ENCODE peak calls at places on chromosomes 6 and 20, in nine cellular contexts. One of them, this sample, is unnamed.

GRCh38 chr6:139407718-139408222 is 33.3 kb upstream of the CITED2 start:
- DNase-seq in HFF-Myc: peak
- DNase-seq in transverse colon: no peak
- DNase-seq in colonic mucosa: no peak
- DNase-seq in CD8-positive, alpha-beta memory T cell: no peak
- DNase-seq in small intestine: no peak
- DNase-seq in adipocyte: peak
- DNase-seq in breast epithelium: no peak
- DNase-seq in endodermal cell: no peak
- DNase-seq in this sample: no peak

GRCh38 chr6:159151266-159151855 is 17.8 kb upstream of the FNDC1 start:
- DNase-seq in endodermal cell: peak
- DNase-seq in transverse colon: peak
- DNase-seq in breast epithelium: no peak
- DNase-seq in HFF-Myc: no peak
- DNase-seq in CD8-positive, alpha-beta memory T cell: peak
- DNase-seq in small intestine: peak
- DNase-seq in adipocyte: peak
- DNase-seq in colonic mucosa: peak
- DNase-seq in this sample: no peak

GRCh38 chr6:108651781-108652227 is 91.1 kb downstream of the FOXO3 start:
- DNase-seq in adipocyte: peak
- DNase-seq in transverse colon: no peak
- DNase-seq in HFF-Myc: peak
- DNase-seq in CD8-positive, alpha-beta memory T cell: no peak
- DNase-seq in colonic mucosa: no peak
- DNase-seq in small intestine: no peak
- DNase-seq in breast epithelium: no peak
- DNase-seq in endodermal cell: no peak
- DNase-seq in this sample: no peak

GRCh38 chr6:104473021-104473429 is 386.7 kb downstream of the HACE1 start:
- DNase-seq in adipocyte: no peak
- DNase-seq in HFF-Myc: no peak
- DNase-seq in colonic mucosa: no peak
- DNase-seq in endodermal cell: peak
- DNase-seq in CD8-positive, alpha-beta memory T cell: no peak
- DNase-seq in breast epithelium: no peak
- DNase-seq in transverse colon: no peak
- DNase-seq in small intestine: no peak
- DNase-seq in this sample: no peak

GRCh38 chr20:24160563-24161355 is 172.2 kb upstream of the GGTLC1 start:
- DNase-seq in small intestine: peak
- DNase-seq in endodermal cell: peak
- DNase-seq in HFF-Myc: no peak
- DNase-seq in CD8-positive, alpha-beta memory T cell: no peak
- DNase-seq in breast epithelium: no peak
- DNase-seq in transverse colon: peak
- DNase-seq in adipocyte: peak
- DNase-seq in colonic mucosa: peak
- DNase-seq in this sample: no peak

GRCh38 chr6:127342946-127343752 is at the start of gene ECHDC1:
- DNase-seq in transverse colon: peak
- DNase-seq in adipocyte: peak
- DNase-seq in endodermal cell: peak
- DNase-seq in CD8-positive, alpha-beta memory T cell: peak
- DNase-seq in small intestine: peak
- DNase-seq in colonic mucosa: peak
- DNase-seq in HFF-Myc: peak
- DNase-seq in breast epithelium: peak
- DNase-seq in this sample: peak

GRCh38 chr6:136090929-136091328 is 159.2 kb downstream of the MTFR2 start:
- DNase-seq in endodermal cell: no peak
- DNase-seq in CD8-positive, alpha-beta memory T cell: no peak
- DNase-seq in small intestine: no peak
- DNase-seq in colonic mucosa: no peak
- DNase-seq in breast epithelium: no peak
- DNase-seq in HFF-Myc: no peak
- DNase-seq in transverse colon: no peak
- DNase-seq in adipocyte: no peak
- DNase-seq in this sample: no peak

GRCh38 chr6:43061861-43062260 is 2.4 kb downstream of the KLC4 start:
- DNase-seq in CD8-positive, alpha-beta memory T cell: no peak
- DNase-seq in small intestine: peak
- DNase-seq in transverse colon: no peak
- DNase-seq in colonic mucosa: no peak
- DNase-seq in endodermal cell: no peak
- DNase-seq in adipocyte: no peak
- DNase-seq in breast epithelium: no peak
- DNase-seq in HFF-Myc: no peak
- DNase-seq in this sample: no peak

GRCh38 chr6:30793521-30794194 is 49.3 kb upstream of the IER3 start:
- DNase-seq in transverse colon: no peak
- DNase-seq in CD8-positive, alpha-beta memory T cell: no peak
- DNase-seq in small intestine: peak
- DNase-seq in adipocyte: peak
- DNase-seq in colonic mucosa: no peak
- DNase-seq in endodermal cell: no peak
- DNase-seq in breast epithelium: no peak
- DNase-seq in HFF-Myc: no peak
- DNase-seq in this sample: no peak

GRCh38 chr20:40008177-40008576 is 680.9 kb downstream of the MAFB start:
- DNase-seq in small intestine: no peak
- DNase-seq in breast epithelium: no peak
- DNase-seq in endodermal cell: no peak
- DNase-seq in CD8-positive, alpha-beta memory T cell: no peak
- DNase-seq in HFF-Myc: no peak
- DNase-seq in adipocyte: no peak
- DNase-seq in transverse colon: no peak
- DNase-seq in colonic mucosa: no peak
- DNase-seq in this sample: no peak

GRCh38 chr20:22652685-22653568 is 68.6 kb upstream of the FOXA2 start:
- DNase-seq in endodermal cell: peak
- DNase-seq in small intestine: no peak
- DNase-seq in adipocyte: no peak
- DNase-seq in CD8-positive, alpha-beta memory T cell: no peak
- DNase-seq in HFF-Myc: no peak
- DNase-seq in breast epithelium: no peak
- DNase-seq in transverse colon: no peak
- DNase-seq in colonic mucosa: peak
- DNase-seq in this sample: no peak

GRCh38 chr20:43191946-43192847 is 2.5 kb upstream of the PTPRT start:
- DNase-seq in adipocyte: no peak
- DNase-seq in small intestine: peak
- DNase-seq in transverse colon: no peak
- DNase-seq in CD8-positive, alpha-beta memory T cell: no peak
- DNase-seq in HFF-Myc: no peak
- DNase-seq in breast epithelium: no peak
- DNase-seq in endodermal cell: peak
- DNase-seq in colonic mucosa: no peak
- DNase-seq in this sample: peak

GRCh38 chr6:79668381-79668780 is 37.3 kb downstream of the SH3BGRL2 start:
- DNase-seq in transverse colon: peak
- DNase-seq in breast epithelium: no peak
- DNase-seq in HFF-Myc: no peak
- DNase-seq in CD8-positive, alpha-beta memory T cell: no peak
- DNase-seq in small intestine: peak
- DNase-seq in adipocyte: no peak
- DNase-seq in endodermal cell: no peak
- DNase-seq in colonic mucosa: no peak
- DNase-seq in this sample: no peak

DNA sequence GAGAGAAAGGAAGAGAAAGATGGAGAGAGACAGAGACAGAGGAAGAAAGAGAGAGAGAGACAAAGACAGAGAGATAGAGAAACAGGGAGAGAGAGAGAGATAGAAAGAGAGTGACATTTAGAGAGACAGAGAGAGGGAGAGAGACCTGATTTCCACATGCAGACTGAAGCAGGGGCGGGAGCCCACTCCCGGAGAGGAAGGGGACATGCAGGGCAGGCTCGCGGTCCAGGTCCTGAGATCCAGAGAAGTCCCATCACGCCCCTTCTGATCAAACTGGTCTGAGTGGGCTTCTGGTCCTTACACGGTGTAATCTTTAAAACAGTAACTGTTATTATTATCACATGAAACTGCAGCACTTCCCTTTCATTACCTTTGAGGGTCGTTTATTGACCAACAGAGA is 62.2 kb downstream of the PHACTR3 start:
- DNase-seq in colonic mucosa: no peak
- DNase-seq in transverse colon: no peak
- DNase-seq in breast epithelium: no peak
- DNase-seq in CD8-positive, alpha-beta memory T cell: no peak
- DNase-seq in adipocyte: no peak
- DNase-seq in endodermal cell: no peak
- DNase-seq in HFF-Myc: no peak
- DNase-seq in small intestine: no peak
- DNase-seq in this sample: no peak
- H3K4me3 ChIP-seq in colonic mucosa: no peak
- H3K4me3 ChIP-seq in transverse colon: no peak
- H3K4me3 ChIP-seq in breast epithelium: no peak
- H3K4me3 ChIP-seq in CD8-positive, alpha-beta memory T cell: no peak
- H3K4me3 ChIP-seq in adipocyte: no peak
- H3K4me3 ChIP-seq in endodermal cell: no peak
- H3K4me3 ChIP-seq in HFF-Myc: no peak
- H3K4me3 ChIP-seq in small intestine: no peak
- H3K4me3 ChIP-seq in this sample: no peak

GRCh38 chr6:144264270-144265060 is 20.7 kb upstream of the UTRN start:
- DNase-seq in transverse colon: no peak
- DNase-seq in colonic mucosa: no peak
- DNase-seq in small intestine: no peak
- DNase-seq in breast epithelium: peak
- DNase-seq in HFF-Myc: peak
- DNase-seq in adipocyte: peak
- DNase-seq in CD8-positive, alpha-beta memory T cell: no peak
- DNase-seq in endodermal cell: peak
- DNase-seq in this sample: peak
- H3K4me3 ChIP-seq in transverse colon: no peak
- H3K4me3 ChIP-seq in colonic mucosa: no peak
- H3K4me3 ChIP-seq in small intestine: no peak
- H3K4me3 ChIP-seq in breast epithelium: no peak
- H3K4me3 ChIP-seq in HFF-Myc: no peak
- H3K4me3 ChIP-seq in adipocyte: peak
- H3K4me3 ChIP-seq in CD8-positive, alpha-beta memory T cell: no peak
- H3K4me3 ChIP-seq in endodermal cell: peak
- H3K4me3 ChIP-seq in this sample: no peak

GRCh38 chr6:28996844-28997502 is 8.1 kb downstream of the ZNF311 start:
- DNase-seq in small intestine: no peak
- DNase-seq in endodermal cell: no peak
- DNase-seq in adipocyte: no peak
- DNase-seq in HFF-Myc: no peak
- DNase-seq in transverse colon: no peak
- DNase-seq in colonic mucosa: no peak
- DNase-seq in CD8-positive, alpha-beta memory T cell: no peak
- DNase-seq in breast epithelium: no peak
- DNase-seq in this sample: no peak

GRCh38 chr6:28995093-28995650 is 9.9 kb downstream of the ZNF311 start:
- DNase-seq in colonic mucosa: no peak
- DNase-seq in breast epithelium: no peak
- DNase-seq in HFF-Myc: no peak
- DNase-seq in adipocyte: no peak
- DNase-seq in CD8-positive, alpha-beta memory T cell: no peak
- DNase-seq in endodermal cell: no peak
- DNase-seq in transverse colon: no peak
- DNase-seq in small intestine: no peak
- DNase-seq in this sample: no peak
- H3K4me3 ChIP-seq in colonic mucosa: no peak
- H3K4me3 ChIP-seq in breast epithelium: no peak
- H3K4me3 ChIP-seq in HFF-Myc: no peak
- H3K4me3 ChIP-seq in adipocyte: no peak
- H3K4me3 ChIP-seq in CD8-positive, alpha-beta memory T cell: no peak
- H3K4me3 ChIP-seq in endodermal cell: no peak
- H3K4me3 ChIP-seq in transverse colon: no peak
- H3K4me3 ChIP-seq in small intestine: no peak
- H3K4me3 ChIP-seq in this sample: no peak

GRCh38 chr20:17863209-17863576 is 105.4 kb downstream of the SNX5 start:
- DNase-seq in HFF-Myc: no peak
- DNase-seq in transverse colon: no peak
- DNase-seq in adipocyte: no peak
- DNase-seq in breast epithelium: no peak
- DNase-seq in CD8-positive, alpha-beta memory T cell: no peak
- DNase-seq in endodermal cell: no peak
- DNase-seq in colonic mucosa: no peak
- DNase-seq in small intestine: no peak
- DNase-seq in this sample: no peak
- H3K4me3 ChIP-seq in HFF-Myc: no peak
- H3K4me3 ChIP-seq in transverse colon: no peak
- H3K4me3 ChIP-seq in adipocyte: no peak
- H3K4me3 ChIP-seq in breast epithelium: no peak
- H3K4me3 ChIP-seq in CD8-positive, alpha-beta memory T cell: no peak
- H3K4me3 ChIP-seq in endodermal cell: no peak
- H3K4me3 ChIP-seq in colonic mucosa: no peak
- H3K4me3 ChIP-seq in small intestine: no peak
- H3K4me3 ChIP-seq in this sample: no peak

GRCh38 chr6:33784787-33785186 is 4.1 kb downstream of the LEMD2 start:
- DNase-seq in HFF-Myc: no peak
- DNase-seq in adipocyte: no peak
- DNase-seq in breast epithelium: no peak
- DNase-seq in colonic mucosa: no peak
- DNase-seq in endodermal cell: no peak
- DNase-seq in transverse colon: no peak
- DNase-seq in CD8-positive, alpha-beta memory T cell: no peak
- DNase-seq in small intestine: no peak
- DNase-seq in this sample: no peak

GRCh38 chr6:33787336-33787953 is 1.5 kb downstream of the LEMD2 start:
- DNase-seq in endodermal cell: peak
- DNase-seq in HFF-Myc: no peak
- DNase-seq in breast epithelium: no peak
- DNase-seq in adipocyte: peak
- DNase-seq in CD8-positive, alpha-beta memory T cell: no peak
- DNase-seq in small intestine: no peak
- DNase-seq in transverse colon: no peak
- DNase-seq in colonic mucosa: no peak
- DNase-seq in this sample: no peak

GRCh38 chr6:33785766-33786165 is 3.2 kb downstream of the LEMD2 start:
- DNase-seq in colonic mucosa: no peak
- DNase-seq in adipocyte: peak
- DNase-seq in CD8-positive, alpha-beta memory T cell: no peak
- DNase-seq in endodermal cell: no peak
- DNase-seq in breast epithelium: no peak
- DNase-seq in transverse colon: no peak
- DNase-seq in HFF-Myc: no peak
- DNase-seq in small intestine: no peak
- DNase-seq in this sample: peak

GRCh38 chr6:33787954-33788693 is 806 bp downstream of the LEMD2 start:
- DNase-seq in small intestine: peak
- DNase-seq in colonic mucosa: peak
- DNase-seq in endodermal cell: peak
- DNase-seq in transverse colon: peak
- DNase-seq in breast epithelium: no peak
- DNase-seq in adipocyte: peak
- DNase-seq in HFF-Myc: no peak
- DNase-seq in CD8-positive, alpha-beta memory T cell: peak
- DNase-seq in this sample: peak

DNA sequence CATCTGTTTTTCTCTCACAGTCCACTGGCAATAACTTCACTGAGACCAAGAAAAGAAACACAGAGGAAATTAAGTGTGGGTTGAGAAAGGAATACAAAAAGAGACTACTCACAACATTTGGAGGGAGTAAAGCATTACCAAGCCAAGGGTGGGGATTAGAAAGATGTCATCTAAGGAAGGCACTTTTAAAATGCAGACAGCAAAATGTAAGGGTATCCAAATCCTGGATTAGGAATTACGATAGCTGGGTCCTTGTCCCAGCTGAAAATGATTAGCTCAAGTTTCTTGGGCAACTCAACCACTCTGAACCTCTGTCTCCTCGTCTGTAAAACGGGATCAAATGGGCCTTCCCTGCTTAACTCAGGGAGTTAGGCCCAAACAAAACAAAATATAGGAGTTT is 2.2 kb downstream of the LEMD2 start:
- DNase-seq in colonic mucosa: no peak
- DNase-seq in HFF-Myc: no peak
- DNase-seq in CD8-positive, alpha-beta memory T cell: no peak
- DNase-seq in small intestine: no peak
- DNase-seq in adipocyte: no peak
- DNase-seq in endodermal cell: no peak
- DNase-seq in transverse colon: no peak
- DNase-seq in breast epithelium: no peak
- DNase-seq in this sample: no peak
- H3K4me3 ChIP-seq in colonic mucosa: no peak
- H3K4me3 ChIP-seq in HFF-Myc: peak
- H3K4me3 ChIP-seq in CD8-positive, alpha-beta memory T cell: peak
- H3K4me3 ChIP-seq in small intestine: no peak
- H3K4me3 ChIP-seq in adipocyte: peak
- H3K4me3 ChIP-seq in endodermal cell: no peak
- H3K4me3 ChIP-seq in transverse colon: peak
- H3K4me3 ChIP-seq in breast epithelium: no peak
- H3K4me3 ChIP-seq in this sample: peak

This sample was measured in left lung.